ENCODE peak calls at places on chromosomes 6 and 20, in seven cellular contexts. I is pulmonary artery endothelial cell; E is AG04449; Y is neuronal stem cell; R is head of caudate nucleus; T is fibroblast of the conjunctiva; F is effector memory CD8-positive, alpha-beta T cell. N is an unnamed sample.

GRCh38 chr6:5818959-5819358 is 187.8 kb downstream of the NRN1 start:
- DNase-seq in I (no peak), E (no peak), Y (no peak), R (no peak), T (no peak), F (no peak), N (no peak)

GRCh38 chr6:31086788-31087440 is 25.5 kb downstream of the C6orf15 start:
- DNase-seq in I (peak), E (no peak), Y (no peak), R (no peak), T (no peak), F (no peak), N (peak)

GRCh38 chr20:6769953-6770831 is 2.7 kb downstream of the BMP2 start:
- DNase-seq in I (no peak), E (no peak), Y (peak), R (no peak), T (no peak), F (no peak), N (peak)

GRCh38 chr6:118896339-118897136 is 2.6 kb downstream of the ASF1A start:
- DNase-seq in I (no peak), E (no peak), Y (no peak), R (no peak), T (no peak), F (no peak), N (peak)

GRCh38 chr6:7677229-7677628 is 48.7 kb upstream of the BMP6 start:
- DNase-seq in I (no peak), E (no peak), Y (no peak), R (no peak), T (no peak), F (no peak), N (no peak)

GRCh38 chr6:11354019-11354418 is 121.6 kb upstream of the NEDD9 start:
- DNase-seq in I (peak), E (no peak), Y (no peak), R (peak), T (no peak), F (no peak), N (peak)

GRCh38 chr6:34524989-34525388 is 31.1 kb downstream of the SPDEF start:
- DNase-seq in I (no peak), E (no peak), Y (no peak), R (no peak), T (no peak), F (no peak), N (no peak)

GRCh38 chr6:68071740-68072139 is 563.3 kb upstream of the ADGRB3 start:
- DNase-seq in I (no peak), E (no peak), Y (no peak), R (no peak), T (no peak), F (no peak), N (no peak)

GRCh38 chr20:46959081-46959692 is 64.5 kb downstream of the EYA2 start:
- DNase-seq in I (no peak), E (peak), Y (no peak), R (no peak), T (peak), F (no peak), N (peak)

GRCh38 chr6:133610271-133610840 is 278.6 kb upstream of the TCF21 start:
- DNase-seq in I (no peak), E (no peak), Y (no peak), R (no peak), T (no peak), F (no peak), N (no peak)

GRCh38 chr6:33993091-33993490 is 152.8 kb downstream of the GRM4 start:
- DNase-seq in I (no peak), E (no peak), Y (no peak), R (no peak), T (no peak), F (no peak), N (no peak)

GRCh38 chr6:98904096-98904495 is 43.6 kb downstream of the FBXL4 start:
- DNase-seq in I (no peak), E (no peak), Y (no peak), R (no peak), T (no peak), F (no peak), N (peak)

GRCh38 chr20:39269031-39269461 is 306.9 kb downstream of the DHX35 start:
- DNase-seq in I (no peak), E (no peak), Y (peak), R (peak), T (no peak), F (no peak), N (no peak)

GRCh38 chr20:32842688-32843524 is 15.8 kb upstream of the EFCAB8 start:
- DNase-seq in I (no peak), E (no peak), Y (no peak), R (no peak), T (no peak), F (no peak), N (no peak)

GRCh38 chr6:37029249-37029959 is 23.9 kb downstream of the FGD2 start:
- DNase-seq in I (peak), E (no peak), Y (peak), R (peak), T (peak), F (no peak), N (peak)

GRCh38 chr20:62840244-62841197 is 21.1 kb downstream of the TCFL5 start:
- DNase-seq in I (no peak), E (no peak), Y (no peak), R (no peak), T (no peak), F (no peak), N (no peak)

GRCh38 chr6:34344314-34344713 is 48.2 kb downstream of the NUDT3 start:
- DNase-seq in I (no peak), E (no peak), Y (no peak), R (no peak), T (no peak), F (no peak), N (no peak)

GRCh38 chr6:135627092-135627715 is 129.7 kb upstream of the AHI1 start:
- DNase-seq in I (no peak), E (no peak), Y (no peak), R (no peak), T (no peak), F (no peak), N (no peak)

GRCh38 chr20:33278700-33279099 is 4.3 kb upstream of the BPIFB1 start:
- DNase-seq in I (no peak), E (no peak), Y (no peak), R (no peak), T (no peak), F (no peak), N (no peak)

GRCh38 chr6:75467284-75467683 is 26.3 kb downstream of the FILIP1 start:
- DNase-seq in I (no peak), E (no peak), Y (no peak), R (no peak), T (no peak), F (no peak), N (no peak)

GRCh38 chr20:31751126-31751525 is 12.0 kb downstream of the TPX2 start:
- DNase-seq in I (no peak), E (peak), Y (no peak), R (no peak), T (peak), F (no peak), N (no peak)

GRCh38 chr20:16775961-16776360 is 27.8 kb downstream of the OTOR start:
- DNase-seq in I (no peak), E (no peak), Y (no peak), R (no peak), T (no peak), F (no peak), N (no peak)

GRCh38 chr6:8229913-8230312 is 127.6 kb upstream of the EEF1E1 start:
- DNase-seq in I (no peak), E (no peak), Y (no peak), R (no peak), T (no peak), F (no peak), N (no peak)

GRCh38 chr20:29079769-29080690 is 2177.4 kb upstream of the DEFB115 start:
- DNase-seq in I (no peak), E (no peak), Y (no peak), R (no peak), T (no peak), F (no peak), N (no peak)

GRCh38 chr20:36572701-36573102 is 695 bp upstream of the TGIF2 start:
- DNase-seq in I (no peak), E (no peak), Y (peak), R (no peak), T (no peak), F (peak), N (no peak)

GRCh38 chr20:19758888-19759331 is 852 bp downstream of the RIN2 start:
- DNase-seq in I (no peak), E (no peak), Y (peak), R (peak), T (no peak), F (no peak), N (no peak)